ENCODE peak calls at places on chromosomes 11 and 22, in nine cellular contexts. U is ascending aorta, K is AG04450, T is GM06990, S is HL-60, W is lower leg skin, J is neural progenitor cell, G is Peyer's patch, O is BE2C. Q is an unnamed sample.
A peak's percentile ranks its signal among the peaks of the same experiment; 100 is the strongest.

GRCh38 chr22:45318558-45319318 is 9.0 kb downstream of the FAM118A start:
- DNase-seq in S (no peak), T (peak; percentile 45), J (peak; percentile 32), W (no peak), U (no peak), K (no peak), G (no peak), O (no peak), Q (no peak)

GRCh38 chr11:132278801-132279574 is 908.6 kb downstream of the NTM start:
- DNase-seq in T (no peak), K (peak; percentile 15), U (no peak), O (no peak), W (no peak), S (no peak), G (no peak), J (peak; percentile 35), Q (peak; percentile 12)

GRCh38 chr11:10050561-10050960 is 243.5 kb downstream of the SBF2 start:
- DNase-seq in O (no peak), W (no peak), K (no peak), G (no peak), S (no peak), T (no peak), J (no peak), U (no peak), Q (no peak)

GRCh38 chr11:59668950-59669610 is at the start of gene PATL1:
- DNase-seq in W (peak; percentile 100), G (peak; percentile 99), J (peak; percentile 99), T (peak; percentile 99), K (peak; percentile 95), O (peak; percentile 94), S (peak; percentile 93), U (peak; percentile 97), Q (peak; percentile 94)

GRCh38 chr22:49307870-49308269 is 519.8 kb downstream of the BRD1 start:
- DNase-seq in W (peak; percentile 82), T (no peak), S (no peak), O (no peak), K (no peak), J (no peak), G (no peak), U (no peak), Q (no peak)

GRCh38 chr11:2759228-2760195 is 59.7 kb upstream of the KCNQ1OT1 start:
- DNase-seq in G (peak; percentile 12), T (no peak), O (no peak), K (no peak), J (no peak), U (peak; percentile 5), S (no peak), W (peak; percentile 48), Q (no peak)

GRCh38 chr11:76831911-76832310 is 28.8 kb upstream of the ACER3 start:
- DNase-seq in U (no peak), W (no peak), G (no peak), S (no peak), K (no peak), O (no peak), J (no peak), T (no peak), Q (no peak)

GRCh38 chr11:114348200-114349191 is 51.8 kb downstream of the C11orf71 start:
- DNase-seq in O (peak; percentile 59), K (peak; percentile 43), W (no peak), S (no peak), G (no peak), T (no peak), U (no peak), J (peak; percentile 64), Q (no peak)

GRCh38 chr11:120858740-120859139 is 165.2 kb upstream of the TBCEL start:
- DNase-seq in O (no peak), W (no peak), S (no peak), T (no peak), J (no peak), U (no peak), K (no peak), G (no peak), Q (no peak)

GRCh38 chr11:128388182-128388815 is 199.1 kb downstream of the ETS1 start:
- DNase-seq in S (no peak), T (no peak), W (no peak), J (no peak), K (no peak), O (no peak), U (no peak), G (no peak), Q (no peak)

GRCh38 chr11:33452806-33453205 is 195.6 kb downstream of the HIPK3 start:
- DNase-seq in W (no peak), G (no peak), K (peak; percentile 65), U (no peak), S (no peak), J (no peak), T (no peak), O (no peak), Q (no peak)

GRCh38 chr22:26548984-26549383 is 36.7 kb upstream of the TFIP11 start:
- DNase-seq in T (no peak), W (no peak), J (no peak), O (no peak), S (no peak), G (no peak), K (no peak), U (no peak), Q (no peak)

GRCh38 chr11:57681168-57681567 is 13.3 kb downstream of the ZDHHC5 start:
- DNase-seq in S (no peak), K (no peak), W (no peak), O (no peak), J (no peak), T (no peak), G (no peak), U (no peak), Q (no peak)

GRCh38 chr22:43273902-43274484 is 69.2 kb downstream of the SCUBE1 start:
- DNase-seq in O (peak; percentile 64), S (peak; percentile 51), U (no peak), J (peak; percentile 73), K (no peak), W (no peak), T (peak; percentile 31), G (no peak), Q (no peak)

GRCh38 chr11:78289547-78290292 is 101.0 kb downstream of the USP35 start:
- DNase-seq in K (no peak), W (no peak), G (no peak), O (no peak), S (no peak), U (no peak), J (no peak), T (no peak), Q (no peak)

GRCh38 chr11:109978895-109979294 is 114.3 kb upstream of the ZC3H12C start:
- DNase-seq in O (no peak), J (no peak), K (no peak), W (no peak), G (no peak), T (no peak), U (no peak), S (no peak), Q (no peak)

DNA sequence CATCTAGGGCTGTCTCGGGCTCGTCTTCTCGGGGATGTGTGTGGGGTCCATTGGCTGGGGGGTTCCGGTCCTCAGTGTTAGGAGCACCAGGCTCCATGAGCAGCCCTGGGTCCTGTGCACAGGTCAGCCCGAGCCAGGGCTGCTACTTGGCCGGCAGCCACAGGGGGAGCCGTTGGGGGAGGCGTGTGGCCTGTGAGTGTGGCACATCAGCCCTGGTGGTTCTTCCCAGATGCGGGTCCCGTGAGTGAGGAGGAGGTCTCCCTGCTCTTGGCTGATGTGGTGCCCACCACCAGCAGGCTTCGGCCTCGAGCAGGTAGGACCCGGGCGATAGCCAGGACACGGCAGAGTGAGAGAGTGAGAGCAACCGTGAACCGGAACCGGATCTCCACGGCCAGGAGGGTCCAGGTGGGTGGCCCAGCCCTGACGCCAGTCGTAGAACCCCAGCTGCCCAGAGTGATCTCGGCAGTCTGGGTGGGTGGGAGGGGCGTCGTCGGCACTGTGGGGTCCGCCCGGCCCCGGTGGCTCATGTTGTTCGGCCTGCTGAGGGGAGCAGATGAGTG is 18.5 kb downstream of the IRF7 start:
- DNase-seq in U (no peak), O (no peak), S (no peak), K (no peak), T (no peak), G (no peak), W (no peak), J (peak; percentile 43), Q (no peak)
- TF ChIP-seq CTCF in U (no peak), O (peak; percentile 5), S (no peak), K (no peak), T (peak; percentile 14), G (no peak), W (no peak), J (peak; percentile 44), Q (peak; percentile 46)

DNA sequence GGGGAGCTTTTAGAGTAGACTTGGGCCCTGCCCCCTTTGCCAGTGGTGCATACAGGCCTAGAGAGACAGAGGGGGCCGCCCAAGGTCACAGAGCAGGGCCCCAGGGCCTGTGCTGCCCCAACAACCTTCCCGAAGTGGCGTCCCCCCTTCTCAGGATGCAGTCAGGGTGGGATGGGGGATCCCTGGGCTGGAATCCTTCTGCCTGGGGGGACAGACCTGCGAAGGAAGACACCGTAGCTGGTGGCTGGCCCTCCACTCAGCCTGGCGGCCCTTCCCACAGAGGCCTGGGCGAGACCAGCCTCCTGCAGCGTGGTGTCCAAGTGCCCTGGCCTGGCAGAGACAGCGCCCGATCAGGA is 14.4 kb upstream of the EHD1 start:
- DNase-seq in J (no peak), U (no peak), W (no peak), S (no peak), G (no peak), O (no peak), T (no peak), K (no peak), Q (no peak)
- H3K4me3 ChIP-seq in J (no peak overlapping the region), U (no peak overlapping the region), W (no peak overlapping the region), S (no peak overlapping the region), G (no peak overlapping the region), O (no peak overlapping the region), T (no peak overlapping the region), K (no peak overlapping the region), Q (no peak overlapping the region)

GRCh38 chr22:19891350-19892248 is 36.9 kb upstream of the GNB1L start:
- DNase-seq in O (peak; percentile 78), J (peak; percentile 95), G (peak; percentile 80), S (peak; percentile 33), T (peak; percentile 73), U (no peak), W (no peak), K (peak; percentile 59), Q (peak; percentile 29)
- TF ChIP-seq CTCF in O (no peak), J (peak; percentile 29), G (no peak), S (no peak), T (no peak), U (no peak), W (no peak), K (no peak), Q (no peak)

GRCh38 chr11:63913866-63914830 is 2.8 kb downstream of the RCOR2 start:
- DNase-seq in J (no peak), G (no peak), W (no peak), K (no peak), T (no peak), S (no peak), U (no peak), O (no peak), Q (no peak)

GRCh38 chr11:63915961-63916836 is 765 bp downstream of the RCOR2 start:
- DNase-seq in O (peak; percentile 84), S (no peak), G (peak; percentile 41), J (peak; percentile 94), W (peak; percentile 90), T (no peak), U (no peak), K (no peak), Q (no peak)

GRCh38 chr11:63912678-63913077 is 4.3 kb downstream of the RCOR2 start:
- DNase-seq in G (no peak), U (no peak), O (no peak), S (no peak), T (no peak), W (no peak), K (no peak), J (no peak), Q (no peak)

GRCh38 chr11:63916837-63917684 is at the start of gene RCOR2:
- DNase-seq in T (peak; percentile 81), U (no peak), K (peak; percentile 69), J (peak; percentile 95), W (peak; percentile 94), G (peak; percentile 63), S (peak; percentile 67), O (peak; percentile 87), Q (peak; percentile 18)

GRCh38 chr11:63914896-63915681 is 1.9 kb downstream of the RCOR2 start:
- DNase-seq in U (no peak), G (no peak), W (no peak), J (peak; percentile 28), O (peak; percentile 47), K (no peak), S (no peak), T (no peak), Q (no peak)
- H3K4me3 ChIP-seq in U (no peak overlapping the region), G (no peak overlapping the region), W (no peak overlapping the region), J (peak overlapping the region; percentile 95), O (peak overlapping the region; percentile 80), K (peak overlapping the region; percentile 25), S (no peak overlapping the region), T (no peak overlapping the region), Q (no peak overlapping the region)

Q was measured in GM12864.